ENCODE peak calls at places on chromosomes 3 and 15, in eight cellular contexts. One of them, this sample, is unnamed.
A peak's percentile ranks its signal among the peaks of the same experiment; 100 is the strongest.

GRCh38 chr15:34725565-34725964 is 29.2 kb downstream of the GJD2 start:
- DNase-seq in DND-41: no peak
- DNase-seq in breast epithelium: no peak
- DNase-seq in left ventricle myocardium inferior: no peak
- DNase-seq in PC-3: no peak
- DNase-seq in K562: no peak
- DNase-seq in Panc1: no peak
- DNase-seq in tibial artery: no peak
- DNase-seq in this sample: no peak

GRCh38 chr3:45890405-45890804 is 4.1 kb downstream of the CCR9 start:
- DNase-seq in DND-41: peak; percentile 69
- DNase-seq in breast epithelium: no peak
- DNase-seq in left ventricle myocardium inferior: no peak
- DNase-seq in PC-3: peak; percentile 44
- DNase-seq in K562: no peak
- DNase-seq in Panc1: no peak
- DNase-seq in tibial artery: no peak
- DNase-seq in this sample: peak; percentile 55

GRCh38 chr15:51536965-51537574 is 85.5 kb downstream of the DMXL2 start:
- DNase-seq in DND-41: no peak
- DNase-seq in breast epithelium: no peak
- DNase-seq in left ventricle myocardium inferior: no peak
- DNase-seq in PC-3: peak; percentile 33
- DNase-seq in K562: peak; percentile 37
- DNase-seq in Panc1: no peak
- DNase-seq in tibial artery: no peak
- DNase-seq in this sample: no peak

GRCh38 chr3:185653949-185654757 is 68.1 kb downstream of the SENP2 start:
- DNase-seq in DND-41: no peak
- DNase-seq in breast epithelium: no peak
- DNase-seq in left ventricle myocardium inferior: no peak
- DNase-seq in PC-3: no peak
- DNase-seq in K562: no peak
- DNase-seq in Panc1: no peak
- DNase-seq in tibial artery: no peak
- DNase-seq in this sample: no peak

GRCh38 chr3:22900296-22900695 is 302.8 kb upstream of the UBE2E2 start:
- DNase-seq in DND-41: no peak
- DNase-seq in breast epithelium: no peak
- DNase-seq in left ventricle myocardium inferior: no peak
- DNase-seq in PC-3: no peak
- DNase-seq in K562: no peak
- DNase-seq in Panc1: no peak
- DNase-seq in tibial artery: no peak
- DNase-seq in this sample: no peak

GRCh38 chr3:117398166-117398954 is 688.8 kb downstream of the TUSC7 start:
- DNase-seq in DND-41: no peak
- DNase-seq in breast epithelium: no peak
- DNase-seq in left ventricle myocardium inferior: no peak
- DNase-seq in PC-3: no peak
- DNase-seq in K562: no peak
- DNase-seq in Panc1: no peak
- DNase-seq in tibial artery: no peak
- DNase-seq in this sample: no peak

GRCh38 chr3:128416578-128417150 is 50.0 kb downstream of the DNAJB8 start:
- DNase-seq in DND-41: no peak
- DNase-seq in breast epithelium: no peak
- DNase-seq in left ventricle myocardium inferior: no peak
- DNase-seq in PC-3: peak; percentile 77
- DNase-seq in K562: peak; percentile 72
- DNase-seq in Panc1: peak; percentile 54
- DNase-seq in tibial artery: no peak
- DNase-seq in this sample: no peak

GRCh38 chr3:187628169-187628568 is 42.0 kb downstream of the SST start:
- DNase-seq in DND-41: no peak
- DNase-seq in breast epithelium: no peak
- DNase-seq in left ventricle myocardium inferior: no peak
- DNase-seq in PC-3: no peak
- DNase-seq in K562: no peak
- DNase-seq in Panc1: no peak
- DNase-seq in tibial artery: no peak
- DNase-seq in this sample: no peak

GRCh38 chr3:24493951-24494615 is 567 bp downstream of the THRB start:
- DNase-seq in DND-41: no peak
- DNase-seq in breast epithelium: peak; percentile 80
- DNase-seq in left ventricle myocardium inferior: peak; percentile 83
- DNase-seq in PC-3: peak; percentile 60
- DNase-seq in K562: peak; percentile 77
- DNase-seq in Panc1: no peak
- DNase-seq in tibial artery: peak; percentile 91
- DNase-seq in this sample: peak; percentile 72

GRCh38 chr15:56247266-56247665 is 3.6 kb upstream of the RFX7 start:
- DNase-seq in DND-41: no peak
- DNase-seq in breast epithelium: no peak
- DNase-seq in left ventricle myocardium inferior: no peak
- DNase-seq in PC-3: no peak
- DNase-seq in K562: no peak
- DNase-seq in Panc1: no peak
- DNase-seq in tibial artery: no peak
- DNase-seq in this sample: no peak

GRCh38 chr3:171376125-171376947 is 83.9 kb downstream of the TNIK start:
- DNase-seq in DND-41: no peak
- DNase-seq in breast epithelium: no peak
- DNase-seq in left ventricle myocardium inferior: no peak
- DNase-seq in PC-3: no peak
- DNase-seq in K562: no peak
- DNase-seq in Panc1: no peak
- DNase-seq in tibial artery: no peak
- DNase-seq in this sample: no peak

GRCh38 chr15:72515591-72516389 is 41.7 kb downstream of the ARIH1 start:
- DNase-seq in DND-41: no peak
- DNase-seq in breast epithelium: no peak
- DNase-seq in left ventricle myocardium inferior: no peak
- DNase-seq in PC-3: no peak
- DNase-seq in K562: no peak
- DNase-seq in Panc1: no peak
- DNase-seq in tibial artery: no peak
- DNase-seq in this sample: no peak

GRCh38 chr3:69368129-69368741 is 17.7 kb downstream of the FRMD4B start:
- DNase-seq in DND-41: peak; percentile 95
- DNase-seq in breast epithelium: no peak
- DNase-seq in left ventricle myocardium inferior: no peak
- DNase-seq in PC-3: no peak
- DNase-seq in K562: no peak
- DNase-seq in Panc1: no peak
- DNase-seq in tibial artery: no peak
- DNase-seq in this sample: no peak

DNA sequence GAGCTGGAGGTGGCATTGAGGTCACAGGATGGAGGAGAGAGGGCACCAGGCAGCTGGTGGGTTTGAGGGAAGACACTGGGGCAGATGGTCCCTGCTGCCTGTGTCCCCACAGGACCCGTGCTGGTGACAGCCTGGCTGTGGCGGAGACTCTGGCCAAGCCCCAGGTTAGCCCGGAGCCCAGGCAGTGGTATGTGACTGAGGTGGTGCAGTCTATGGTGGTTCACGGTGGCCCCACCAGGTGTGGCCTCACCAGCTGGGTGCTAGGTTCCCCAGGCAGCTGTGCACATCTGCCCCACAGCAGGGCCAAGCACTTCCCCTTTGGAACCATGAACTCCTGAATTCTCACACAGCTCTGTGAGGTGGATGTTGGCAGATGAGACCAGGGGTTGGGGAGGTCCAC is 15.4 kb downstream of the PLXNA1 start:
- DNase-seq in DND-41: no peak
- DNase-seq in breast epithelium: no peak
- DNase-seq in left ventricle myocardium inferior: no peak
- DNase-seq in PC-3: no peak
- DNase-seq in K562: no peak
- DNase-seq in Panc1: no peak
- DNase-seq in tibial artery: no peak
- DNase-seq in this sample: no peak
- H3K36me3 ChIP-seq in DND-41: peaks cover 34% of the 10 kb centered on the region
- H3K36me3 ChIP-seq in breast epithelium: no peaks in the 10 kb centered on the region
- H3K36me3 ChIP-seq in left ventricle myocardium inferior: no peaks in the 10 kb centered on the region
- H3K36me3 ChIP-seq in PC-3: no peaks in the 10 kb centered on the region
- H3K36me3 ChIP-seq in K562: peaks cover 17% of the 10 kb centered on the region
- H3K36me3 ChIP-seq in Panc1: no peaks in the 10 kb centered on the region
- H3K36me3 ChIP-seq in tibial artery: no peaks in the 10 kb centered on the region
- H3K36me3 ChIP-seq in this sample: no peaks in the 10 kb centered on the region

DNA sequence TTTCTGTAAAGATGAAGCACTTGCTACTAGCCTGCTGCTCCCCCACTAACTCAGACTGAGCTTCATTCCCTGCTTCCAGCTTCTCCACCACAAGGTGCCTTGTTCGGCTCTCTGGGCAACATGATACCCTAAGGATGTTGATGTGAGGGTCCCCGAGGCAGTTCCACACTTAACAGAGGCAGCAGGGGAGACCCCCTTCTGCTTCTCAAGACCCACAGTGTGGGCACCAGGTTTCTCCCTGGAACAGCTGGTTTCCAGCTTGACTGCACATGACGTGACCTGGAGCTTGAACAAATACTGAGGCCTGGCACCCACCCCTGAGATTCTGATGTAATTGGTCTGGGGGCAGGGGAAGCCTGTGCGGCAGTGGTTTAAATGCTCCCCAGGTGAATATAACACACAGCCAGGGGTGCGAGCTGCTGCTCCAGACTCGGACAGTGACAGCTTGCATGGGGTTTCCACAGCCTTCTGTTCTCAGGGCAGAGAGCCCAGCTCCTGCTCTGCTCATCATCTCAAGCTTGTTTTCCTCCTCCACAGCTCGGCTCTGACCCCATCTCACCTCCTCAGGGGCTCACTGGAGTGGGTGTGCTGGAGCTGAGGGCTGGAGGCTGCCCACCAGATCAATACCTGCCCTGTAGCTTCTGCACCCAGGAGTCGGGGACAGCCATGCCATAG is 95.0 kb upstream of the HACD2 start:
- DNase-seq in DND-41: no peak
- DNase-seq in breast epithelium: no peak
- DNase-seq in left ventricle myocardium inferior: no peak
- DNase-seq in PC-3: no peak
- DNase-seq in K562: no peak
- DNase-seq in Panc1: no peak
- DNase-seq in tibial artery: no peak
- DNase-seq in this sample: no peak
- H3K36me3 ChIP-seq in DND-41: no peaks in the 10 kb centered on the region
- H3K36me3 ChIP-seq in breast epithelium: no peaks in the 10 kb centered on the region
- H3K36me3 ChIP-seq in left ventricle myocardium inferior: no peaks in the 10 kb centered on the region
- H3K36me3 ChIP-seq in PC-3: no peaks in the 10 kb centered on the region
- H3K36me3 ChIP-seq in K562: no peaks in the 10 kb centered on the region
- H3K36me3 ChIP-seq in Panc1: no peaks in the 10 kb centered on the region
- H3K36me3 ChIP-seq in tibial artery: peaks cover 63% of the 10 kb centered on the region
- H3K36me3 ChIP-seq in this sample: no peaks in the 10 kb centered on the region

DNA sequence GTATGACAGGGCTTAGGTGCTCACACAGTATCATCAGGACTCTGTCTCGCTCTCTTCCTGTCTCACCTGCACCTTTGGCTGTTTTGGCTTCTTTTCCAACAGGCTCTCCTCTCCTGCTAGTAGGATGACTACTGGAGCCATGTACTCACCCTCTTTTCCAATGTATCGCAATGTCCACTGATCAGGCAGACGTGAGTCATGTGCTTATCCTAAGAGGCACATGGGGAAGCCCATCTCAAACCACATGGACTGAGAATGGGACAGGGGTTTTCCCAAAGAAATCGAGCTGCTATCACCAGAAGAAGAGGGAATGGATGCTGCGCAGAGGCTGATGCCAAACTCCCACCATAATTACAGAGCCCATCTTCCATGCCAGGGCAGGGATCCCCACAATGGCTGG is 180.6 kb downstream of the IL5RA start:
- DNase-seq in DND-41: no peak
- DNase-seq in breast epithelium: no peak
- DNase-seq in left ventricle myocardium inferior: no peak
- DNase-seq in PC-3: no peak
- DNase-seq in K562: no peak
- DNase-seq in Panc1: no peak
- DNase-seq in tibial artery: no peak
- DNase-seq in this sample: no peak
- H3K36me3 ChIP-seq in DND-41: no peaks in the 10 kb centered on the region
- H3K36me3 ChIP-seq in breast epithelium: no peaks in the 10 kb centered on the region
- H3K36me3 ChIP-seq in left ventricle myocardium inferior: no peaks in the 10 kb centered on the region
- H3K36me3 ChIP-seq in PC-3: no peaks in the 10 kb centered on the region
- H3K36me3 ChIP-seq in K562: no peaks in the 10 kb centered on the region
- H3K36me3 ChIP-seq in Panc1: no peaks in the 10 kb centered on the region
- H3K36me3 ChIP-seq in tibial artery: peaks cover 3% of the 10 kb centered on the region
- H3K36me3 ChIP-seq in this sample: no peaks in the 10 kb centered on the region

GRCh38 chr15:90765966-90766365 is 48.8 kb downstream of the BLM start:
- DNase-seq in DND-41: no peak
- DNase-seq in breast epithelium: no peak
- DNase-seq in left ventricle myocardium inferior: no peak
- DNase-seq in PC-3: no peak
- DNase-seq in K562: no peak
- DNase-seq in Panc1: no peak
- DNase-seq in tibial artery: no peak
- DNase-seq in this sample: no peak

GRCh38 chr15:90765489-90765888 is 48.3 kb downstream of the BLM start:
- DNase-seq in DND-41: no peak
- DNase-seq in breast epithelium: no peak
- DNase-seq in left ventricle myocardium inferior: no peak
- DNase-seq in PC-3: no peak
- DNase-seq in K562: no peak
- DNase-seq in Panc1: no peak
- DNase-seq in tibial artery: no peak
- DNase-seq in this sample: no peak

GRCh38 chr15:90773485-90773884 is 56.3 kb downstream of the BLM start:
- DNase-seq in DND-41: no peak
- DNase-seq in breast epithelium: no peak
- DNase-seq in left ventricle myocardium inferior: no peak
- DNase-seq in PC-3: no peak
- DNase-seq in K562: no peak
- DNase-seq in Panc1: no peak
- DNase-seq in tibial artery: no peak
- DNase-seq in this sample: no peak

GRCh38 chr15:90774731-90775521 is 57.8 kb downstream of the BLM start:
- DNase-seq in DND-41: no peak
- DNase-seq in breast epithelium: no peak
- DNase-seq in left ventricle myocardium inferior: no peak
- DNase-seq in PC-3: peak; percentile 81
- DNase-seq in K562: no peak
- DNase-seq in Panc1: peak; percentile 17
- DNase-seq in tibial artery: no peak
- DNase-seq in this sample: no peak

DNA sequence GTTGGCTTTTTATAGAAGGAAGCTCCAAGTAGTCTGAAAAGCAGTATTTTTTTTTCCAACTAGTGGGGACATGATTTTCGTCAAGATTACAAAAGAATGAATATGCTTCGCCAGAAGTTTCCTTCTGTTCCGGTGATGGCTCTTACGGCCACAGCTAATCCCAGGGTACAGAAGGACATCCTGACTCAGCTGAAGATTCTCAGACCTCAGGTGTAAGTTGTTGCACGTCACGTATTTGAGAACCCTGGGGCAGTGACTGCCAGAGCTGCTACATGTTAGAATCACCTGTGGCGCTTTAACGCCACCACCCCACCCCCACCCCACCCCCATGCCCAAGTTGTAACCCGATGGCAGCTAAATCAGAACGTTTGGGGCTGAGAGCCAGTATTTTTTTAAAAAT is 52.2 kb downstream of the BLM start:
- DNase-seq in DND-41: no peak
- DNase-seq in breast epithelium: no peak
- DNase-seq in left ventricle myocardium inferior: no peak
- DNase-seq in PC-3: no peak
- DNase-seq in K562: no peak
- DNase-seq in Panc1: no peak
- DNase-seq in tibial artery: no peak
- DNase-seq in this sample: no peak
- H3K36me3 ChIP-seq in DND-41: peaks cover 61% of the 10 kb centered on the region
- H3K36me3 ChIP-seq in breast epithelium: no peaks in the 10 kb centered on the region
- H3K36me3 ChIP-seq in left ventricle myocardium inferior: no peaks in the 10 kb centered on the region
- H3K36me3 ChIP-seq in PC-3: no peaks in the 10 kb centered on the region
- H3K36me3 ChIP-seq in K562: peaks cover 73% of the 10 kb centered on the region
- H3K36me3 ChIP-seq in Panc1: peaks cover 6% of the 10 kb centered on the region
- H3K36me3 ChIP-seq in tibial artery: no peaks in the 10 kb centered on the region
- H3K36me3 ChIP-seq in this sample: no peaks in the 10 kb centered on the region